ENCODE peak calls at places on chromosomes 16 and 17, in seven cellular contexts. G is ascending aorta, D is body of pancreas, E is AG04449, V is tibial artery, K is heart left ventricle, B is mammary epithelial cell. J is an unnamed sample.

GRCh38 chr17:70588003-70588402 is 418.7 kb downstream of the KCNJ2 start:
- DNase-seq in G (no peak), D (no peak), E (no peak), V (no peak), K (no peak), B (peak), J (no peak)

GRCh38 chr16:28027055-28027454 is 36.5 kb downstream of the GSG1L start:
- DNase-seq in G (no peak), D (no peak), E (no peak), V (no peak), K (no peak), B (no peak), J (no peak)

GRCh38 chr16:3980311-3981111 is 100.0 kb upstream of the CREBBP start:
- DNase-seq in G (no peak), D (no peak), E (peak), V (no peak), K (no peak), B (no peak), J (no peak)

GRCh38 chr17:7250655-7251329 is 742 bp downstream of the CTDNEP1 start:
- DNase-seq in G (no peak), D (no peak), E (no peak), V (no peak), K (no peak), B (no peak), J (peak)

GRCh38 chr17:27586203-27586701 is 44.7 kb upstream of the LGALS9 start:
- DNase-seq in G (no peak), D (no peak), E (peak), V (no peak), K (no peak), B (no peak), J (no peak)

GRCh38 chr17:73430165-73430680 is 118.4 kb upstream of the CDC42EP4 start:
- DNase-seq in G (no peak), D (no peak), E (no peak), V (no peak), K (no peak), B (no peak), J (no peak)

GRCh38 chr16:27625050-27625697 is 75.2 kb downstream of the KATNIP start:
- DNase-seq in G (no peak), D (no peak), E (no peak), V (no peak), K (no peak), B (no peak), J (no peak)

GRCh38 chr17:49703557-49704277 is 4.0 kb downstream of the SLC35B1 start:
- DNase-seq in G (no peak), D (no peak), E (peak), V (no peak), K (peak), B (peak), J (no peak)

GRCh38 chr17:72120878-72121163 is at the start of gene SOX9:
- DNase-seq in G (no peak), D (peak), E (peak), V (peak), K (peak), B (peak), J (no peak)

GRCh38 chr16:17770104-17770503 is 299.3 kb upstream of the XYLT1 start:
- DNase-seq in G (no peak), D (no peak), E (no peak), V (no peak), K (no peak), B (no peak), J (no peak)

GRCh38 chr17:79104898-79105600 is 30.4 kb downstream of the ENGASE start:
- DNase-seq in G (no peak), D (no peak), E (no peak), V (no peak), K (no peak), B (no peak), J (no peak)
- TF ChIP-seq CTCF in G (no peak), D (no peak), E (no peak), V (no peak), K (no peak), B (no peak), J (no peak)

GRCh38 chr16:25257956-25258855 is 561 bp upstream of the ZKSCAN2 start:
- DNase-seq in G (peak), D (peak), E (peak), V (peak), K (peak), B (peak), J (peak)
- TF ChIP-seq CTCF in G (no peak), D (no peak), E (no peak), V (peak), K (no peak), B (no peak), J (no peak)

DNA sequence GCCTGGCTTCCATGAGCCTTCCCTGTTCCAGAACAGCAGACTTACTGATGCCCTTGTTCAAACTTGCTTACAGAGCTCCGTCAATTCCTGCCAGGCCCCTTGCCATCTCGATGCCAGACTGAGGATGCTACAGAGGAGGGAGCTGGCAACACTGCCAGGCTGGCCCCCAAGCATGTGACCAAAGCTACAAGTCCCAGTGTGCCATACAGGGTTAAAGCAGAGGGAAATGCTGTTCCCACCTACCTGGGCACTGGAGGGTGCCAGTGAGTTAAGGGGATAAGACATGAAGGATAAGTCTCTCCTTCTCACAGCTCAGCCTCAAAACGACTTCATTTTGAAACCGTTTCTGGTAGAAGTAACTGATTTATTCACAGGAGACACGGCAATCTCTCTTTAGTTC is 33.5 kb upstream of the SREBF1 start:
- DNase-seq in G (no peak), D (no peak), E (no peak), V (no peak), K (no peak), B (no peak), J (no peak)
- TF ChIP-seq CTCF in G (no peak), D (no peak), E (no peak), V (no peak), K (no peak), B (no peak), J (no peak)

DNA sequence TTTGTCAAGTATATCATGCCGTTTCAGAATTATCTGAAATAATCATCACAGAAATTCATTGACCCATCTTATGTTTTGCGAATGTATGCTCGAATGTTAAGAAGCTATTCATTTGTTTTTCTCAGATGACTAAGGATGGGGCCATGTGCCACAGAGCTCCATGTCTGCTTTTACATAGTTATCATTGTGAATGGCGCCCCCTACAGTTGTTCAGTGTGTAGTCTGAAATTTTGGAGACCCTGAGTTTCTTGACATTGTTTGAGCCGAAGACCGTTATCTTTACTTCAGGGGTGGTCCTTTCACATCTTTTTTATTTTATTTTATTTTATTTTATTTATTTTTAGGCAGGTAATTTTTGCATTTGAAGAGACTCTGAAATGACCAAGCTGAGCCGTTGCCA is 972.0 kb upstream of the RBFOX1 start:
- DNase-seq in G (no peak), D (no peak), E (no peak), V (no peak), K (no peak), B (no peak), J (no peak)
- TF ChIP-seq CTCF in G (no peak), D (no peak), E (no peak), V (no peak), K (no peak), B (no peak), J (no peak)

DNA sequence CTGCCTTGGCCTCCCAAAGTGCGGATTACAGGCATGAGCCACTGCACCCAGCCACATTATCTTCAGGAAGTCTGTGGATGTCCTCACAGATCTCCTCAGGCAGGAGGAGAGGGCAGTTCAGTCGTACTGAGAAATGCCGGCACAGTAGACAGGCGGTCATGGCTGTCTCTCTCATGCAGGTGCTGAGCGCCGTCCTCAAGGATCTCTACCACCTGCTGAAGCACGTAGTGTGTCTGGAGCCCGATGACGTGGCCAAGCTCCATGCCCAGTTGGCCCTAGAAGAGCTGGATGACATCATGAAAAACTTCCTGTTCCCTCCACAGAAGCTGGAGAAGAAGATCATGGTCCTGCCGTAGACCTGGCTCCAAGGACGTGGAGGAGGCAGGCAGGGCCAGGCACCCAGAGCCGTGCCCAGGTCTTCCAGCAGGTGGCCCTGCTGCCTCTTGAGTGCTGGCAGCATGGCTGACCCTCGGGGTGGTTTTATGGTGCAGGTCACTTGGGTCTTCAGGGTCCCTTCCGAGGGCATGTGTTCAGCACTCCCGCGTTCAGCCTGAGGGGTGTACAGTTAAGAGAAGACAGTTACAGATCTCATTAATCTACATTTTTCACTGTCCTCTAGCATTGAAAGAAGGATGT is 22.0 kb upstream of the HAS3 start:
- DNase-seq in G (no peak), D (no peak), E (no peak), V (no peak), K (no peak), B (no peak), J (no peak)
- TF ChIP-seq CTCF in G (no peak), D (no peak), E (no peak), V (no peak), K (peak), B (no peak), J (no peak)